ENCODE peak calls at places on chromosomes 6 and 20, in ten cellular contexts. U is HCEC 1CT, I is right atrium auricular region, N is progenitor cell of endocrine pancreas, D is T follicular helper cell, E is heart left ventricle, X is NCI-H1092 treated with DMSO at 0.1 percent for 48 hours, T is breast epithelium, H is substantia nigra, O is NCI-H82. Q is an unnamed sample.

GRCh38 chr6:38503032-38503784 is 136.5 kb downstream of the BTBD9 start:
- DNase-seq in H (no peak), O (peak; percentile 86), X (peak; percentile 50), D (no peak), N (no peak), T (no peak), U (no peak), E (no peak), I (no peak), Q (no peak)

GRCh38 chr20:31566658-31567379 is 38.3 kb upstream of the ID1 start:
- DNase-seq in U (no peak), X (peak; percentile 33), O (no peak), E (no peak), N (no peak), I (no peak), T (no peak), H (no peak), D (no peak), Q (no peak)

GRCh38 chr6:133340557-133340956 is 99.4 kb downstream of the EYA4 start:
- DNase-seq in D (no peak), I (no peak), U (peak; percentile 41), E (no peak), H (no peak), N (no peak), X (no peak), T (no peak), O (no peak), Q (no peak)

GRCh38 chr20:741620-742019 is 26.7 kb downstream of the SLC52A3 start:
- DNase-seq in I (no peak), T (no peak), U (no peak), E (no peak), X (no peak), O (no peak), N (no peak), D (no peak), H (no peak), Q (no peak)

GRCh38 chr20:17721802-17722486 is 22.2 kb downstream of the BANF2 start:
- DNase-seq in T (no peak), O (peak; percentile 20), I (no peak), D (no peak), X (no peak), U (peak; percentile 13), H (no peak), N (no peak), E (no peak), Q (no peak)

GRCh38 chr6:80154160-80154559 is 47.7 kb downstream of the BCKDHB start:
- DNase-seq in U (no peak), D (no peak), O (peak; percentile 51), N (no peak), X (no peak), E (no peak), H (no peak), T (no peak), I (no peak), Q (no peak)

GRCh38 chr6:42392871-42393270 is 58.9 kb downstream of the TRERF1 start:
- DNase-seq in I (no peak), D (no peak), E (no peak), T (no peak), H (no peak), U (no peak), X (no peak), N (no peak), O (no peak), Q (no peak)

GRCh38 chr20:8461186-8461585 is 329.1 kb downstream of the PLCB1 start:
- DNase-seq in X (no peak), E (no peak), I (no peak), N (no peak), D (no peak), T (no peak), U (no peak), O (no peak), H (no peak), Q (no peak)

GRCh38 chr20:8414611-8415274 is 282.7 kb downstream of the PLCB1 start:
- DNase-seq in U (peak; percentile 73), N (no peak), E (no peak), H (no peak), O (no peak), D (no peak), T (no peak), I (no peak), X (peak; percentile 49), Q (no peak)

GRCh38 chr20:46635514-46636091 is 15.7 kb downstream of the SLC13A3 start:
- DNase-seq in H (no peak), E (no peak), O (no peak), D (no peak), T (no peak), X (no peak), N (no peak), I (no peak), U (no peak), Q (no peak)

GRCh38 chr6:44226368-44227137 is 3.2 kb downstream of the SLC29A1 start:
- DNase-seq in D (no peak), O (no peak), X (peak; percentile 21), E (peak; percentile 77), I (no peak), N (no peak), U (no peak), T (no peak), H (no peak), Q (no peak)

GRCh38 chr20:11144114-11144513 is 470.3 kb upstream of the JAG1 start:
- DNase-seq in D (no peak), E (no peak), I (no peak), U (peak; percentile 73), X (no peak), N (no peak), H (no peak), O (no peak), T (no peak), Q (no peak)

GRCh38 chr6:64774881-64775280 is 932.1 kb downstream of the EYS start:
- DNase-seq in U (no peak), D (no peak), T (no peak), E (no peak), I (no peak), N (no peak), O (no peak), H (no peak), X (no peak), Q (no peak)

GRCh38 chr20:31838646-31839292 is 6.6 kb downstream of the FOXS1 start:
- DNase-seq in I (no peak), D (no peak), N (no peak), U (no peak), E (no peak), X (no peak), T (no peak), H (no peak), O (no peak), Q (no peak)

GRCh38 chr6:169051371-169051770 is 202.3 kb downstream of the THBS2 start:
- DNase-seq in D (no peak), O (no peak), U (no peak), X (peak; percentile 97), E (no peak), N (no peak), H (no peak), I (no peak), T (no peak), Q (no peak)